ENCODE peak calls at places on chromosomes 11 and 22, in five cellular contexts. One of them, this sample, is unnamed.

GRCh38 chr11:66543263-66544107 is 2.4 kb downstream of the ZDHHC24 start:
- DNase-seq in stimulated activated CD4-positive, alpha-beta T cell treated with anti-CD3 and anti-CD28 coated beads, Interleukin-12 subunit alpha, Interleukin-12 subunit beta, amount 100 ng/mL, for 4 hours: peak
- DNase-seq in T-helper 2 cell: no peak
- DNase-seq in IMR-90: peak
- DNase-seq in stimulated activated CD8-positive, alpha-beta memory T cell treated with anti-CD3 and anti-CD28 coated beads, Interleukin-7, amount 100 ng/mL, for 1 hour: peak
- DNase-seq in this sample: peak

GRCh38 chr11:112227471-112227870 is 1.2 kb downstream of the PTS start:
- DNase-seq in stimulated activated CD4-positive, alpha-beta T cell treated with anti-CD3 and anti-CD28 coated beads, Interleukin-12 subunit alpha, Interleukin-12 subunit beta, amount 100 ng/mL, for 4 hours: no peak
- DNase-seq in T-helper 2 cell: no peak
- DNase-seq in IMR-90: no peak
- DNase-seq in stimulated activated CD8-positive, alpha-beta memory T cell treated with anti-CD3 and anti-CD28 coated beads, Interleukin-7, amount 100 ng/mL, for 1 hour: no peak
- DNase-seq in this sample: no peak

GRCh38 chr11:110295487-110296225 is 758 bp downstream of the RDX start:
- DNase-seq in stimulated activated CD4-positive, alpha-beta T cell treated with anti-CD3 and anti-CD28 coated beads, Interleukin-12 subunit alpha, Interleukin-12 subunit beta, amount 100 ng/mL, for 4 hours: peak
- DNase-seq in T-helper 2 cell: peak
- DNase-seq in IMR-90: peak
- DNase-seq in stimulated activated CD8-positive, alpha-beta memory T cell treated with anti-CD3 and anti-CD28 coated beads, Interleukin-7, amount 100 ng/mL, for 1 hour: peak
- DNase-seq in this sample: peak

GRCh38 chr11:65429724-65430405 is 7.3 kb downstream of the NEAT1 start:
- DNase-seq in stimulated activated CD4-positive, alpha-beta T cell treated with anti-CD3 and anti-CD28 coated beads, Interleukin-12 subunit alpha, Interleukin-12 subunit beta, amount 100 ng/mL, for 4 hours: no peak
- DNase-seq in T-helper 2 cell: no peak
- DNase-seq in IMR-90: peak
- DNase-seq in stimulated activated CD8-positive, alpha-beta memory T cell treated with anti-CD3 and anti-CD28 coated beads, Interleukin-7, amount 100 ng/mL, for 1 hour: no peak
- DNase-seq in this sample: peak

GRCh38 chr22:47627561-47628253 is 865.3 kb downstream of the TBC1D22A start:
- DNase-seq in stimulated activated CD4-positive, alpha-beta T cell treated with anti-CD3 and anti-CD28 coated beads, Interleukin-12 subunit alpha, Interleukin-12 subunit beta, amount 100 ng/mL, for 4 hours: no peak
- DNase-seq in T-helper 2 cell: no peak
- DNase-seq in IMR-90: no peak
- DNase-seq in stimulated activated CD8-positive, alpha-beta memory T cell treated with anti-CD3 and anti-CD28 coated beads, Interleukin-7, amount 100 ng/mL, for 1 hour: no peak
- DNase-seq in this sample: no peak

GRCh38 chr11:35066783-35067476 is 72.0 kb upstream of the CD44 start:
- DNase-seq in stimulated activated CD4-positive, alpha-beta T cell treated with anti-CD3 and anti-CD28 coated beads, Interleukin-12 subunit alpha, Interleukin-12 subunit beta, amount 100 ng/mL, for 4 hours: no peak
- DNase-seq in T-helper 2 cell: peak
- DNase-seq in IMR-90: no peak
- DNase-seq in stimulated activated CD8-positive, alpha-beta memory T cell treated with anti-CD3 and anti-CD28 coated beads, Interleukin-7, amount 100 ng/mL, for 1 hour: no peak
- DNase-seq in this sample: peak

GRCh38 chr11:134658481-134659080 is 246.5 kb upstream of the B3GAT1 start:
- DNase-seq in stimulated activated CD4-positive, alpha-beta T cell treated with anti-CD3 and anti-CD28 coated beads, Interleukin-12 subunit alpha, Interleukin-12 subunit beta, amount 100 ng/mL, for 4 hours: no peak
- DNase-seq in T-helper 2 cell: no peak
- DNase-seq in IMR-90: no peak
- DNase-seq in stimulated activated CD8-positive, alpha-beta memory T cell treated with anti-CD3 and anti-CD28 coated beads, Interleukin-7, amount 100 ng/mL, for 1 hour: no peak
- DNase-seq in this sample: no peak

GRCh38 chr11:44823006-44823405 is 96.2 kb downstream of the TSPAN18 start:
- DNase-seq in stimulated activated CD4-positive, alpha-beta T cell treated with anti-CD3 and anti-CD28 coated beads, Interleukin-12 subunit alpha, Interleukin-12 subunit beta, amount 100 ng/mL, for 4 hours: no peak
- DNase-seq in T-helper 2 cell: no peak
- DNase-seq in IMR-90: no peak
- DNase-seq in stimulated activated CD8-positive, alpha-beta memory T cell treated with anti-CD3 and anti-CD28 coated beads, Interleukin-7, amount 100 ng/mL, for 1 hour: no peak
- DNase-seq in this sample: no peak

GRCh38 chr22:28018461-28018927 is 99.4 kb upstream of the PITPNB start:
- DNase-seq in stimulated activated CD4-positive, alpha-beta T cell treated with anti-CD3 and anti-CD28 coated beads, Interleukin-12 subunit alpha, Interleukin-12 subunit beta, amount 100 ng/mL, for 4 hours: no peak
- DNase-seq in T-helper 2 cell: no peak
- DNase-seq in IMR-90: no peak
- DNase-seq in stimulated activated CD8-positive, alpha-beta memory T cell treated with anti-CD3 and anti-CD28 coated beads, Interleukin-7, amount 100 ng/mL, for 1 hour: no peak
- DNase-seq in this sample: no peak

GRCh38 chr11:12175694-12176241 is 65.4 kb downstream of the MICAL2 start:
- DNase-seq in stimulated activated CD4-positive, alpha-beta T cell treated with anti-CD3 and anti-CD28 coated beads, Interleukin-12 subunit alpha, Interleukin-12 subunit beta, amount 100 ng/mL, for 4 hours: no peak
- DNase-seq in T-helper 2 cell: no peak
- DNase-seq in IMR-90: peak
- DNase-seq in stimulated activated CD8-positive, alpha-beta memory T cell treated with anti-CD3 and anti-CD28 coated beads, Interleukin-7, amount 100 ng/mL, for 1 hour: no peak
- DNase-seq in this sample: no peak

GRCh38 chr22:42317691-42318547 is 47.5 kb upstream of the TCF20 start:
- DNase-seq in stimulated activated CD4-positive, alpha-beta T cell treated with anti-CD3 and anti-CD28 coated beads, Interleukin-12 subunit alpha, Interleukin-12 subunit beta, amount 100 ng/mL, for 4 hours: no peak
- DNase-seq in T-helper 2 cell: no peak
- DNase-seq in IMR-90: no peak
- DNase-seq in stimulated activated CD8-positive, alpha-beta memory T cell treated with anti-CD3 and anti-CD28 coated beads, Interleukin-7, amount 100 ng/mL, for 1 hour: no peak
- DNase-seq in this sample: no peak

GRCh38 chr11:850777-851762 is 8.4 kb downstream of the TSPAN4 start:
- DNase-seq in stimulated activated CD4-positive, alpha-beta T cell treated with anti-CD3 and anti-CD28 coated beads, Interleukin-12 subunit alpha, Interleukin-12 subunit beta, amount 100 ng/mL, for 4 hours: no peak
- DNase-seq in T-helper 2 cell: no peak
- DNase-seq in IMR-90: no peak
- DNase-seq in stimulated activated CD8-positive, alpha-beta memory T cell treated with anti-CD3 and anti-CD28 coated beads, Interleukin-7, amount 100 ng/mL, for 1 hour: no peak
- DNase-seq in this sample: no peak

GRCh38 chr11:64667154-64667745 is 55.7 kb downstream of the NRXN2 start:
- DNase-seq in stimulated activated CD4-positive, alpha-beta T cell treated with anti-CD3 and anti-CD28 coated beads, Interleukin-12 subunit alpha, Interleukin-12 subunit beta, amount 100 ng/mL, for 4 hours: no peak
- DNase-seq in T-helper 2 cell: no peak
- DNase-seq in IMR-90: no peak
- DNase-seq in stimulated activated CD8-positive, alpha-beta memory T cell treated with anti-CD3 and anti-CD28 coated beads, Interleukin-7, amount 100 ng/mL, for 1 hour: no peak
- DNase-seq in this sample: no peak

GRCh38 chr11:1435820-1436467 is 46.2 kb downstream of the BRSK2 start:
- DNase-seq in stimulated activated CD4-positive, alpha-beta T cell treated with anti-CD3 and anti-CD28 coated beads, Interleukin-12 subunit alpha, Interleukin-12 subunit beta, amount 100 ng/mL, for 4 hours: no peak
- DNase-seq in T-helper 2 cell: no peak
- DNase-seq in IMR-90: no peak
- DNase-seq in stimulated activated CD8-positive, alpha-beta memory T cell treated with anti-CD3 and anti-CD28 coated beads, Interleukin-7, amount 100 ng/mL, for 1 hour: no peak
- DNase-seq in this sample: no peak

GRCh38 chr11:117299351-117300300 is 8.5 kb downstream of the BACE1-AS start:
- DNase-seq in stimulated activated CD4-positive, alpha-beta T cell treated with anti-CD3 and anti-CD28 coated beads, Interleukin-12 subunit alpha, Interleukin-12 subunit beta, amount 100 ng/mL, for 4 hours: no peak
- DNase-seq in T-helper 2 cell: no peak
- DNase-seq in IMR-90: no peak
- DNase-seq in stimulated activated CD8-positive, alpha-beta memory T cell treated with anti-CD3 and anti-CD28 coated beads, Interleukin-7, amount 100 ng/mL, for 1 hour: no peak
- DNase-seq in this sample: no peak

GRCh38 chr11:5285703-5286102 is 16.0 kb upstream of the HBE1 start:
- DNase-seq in stimulated activated CD4-positive, alpha-beta T cell treated with anti-CD3 and anti-CD28 coated beads, Interleukin-12 subunit alpha, Interleukin-12 subunit beta, amount 100 ng/mL, for 4 hours: no peak
- DNase-seq in T-helper 2 cell: no peak
- DNase-seq in IMR-90: no peak
- DNase-seq in stimulated activated CD8-positive, alpha-beta memory T cell treated with anti-CD3 and anti-CD28 coated beads, Interleukin-7, amount 100 ng/mL, for 1 hour: no peak
- DNase-seq in this sample: no peak

GRCh38 chr11:114285599-114285998 is 10.6 kb upstream of the NNMT start:
- DNase-seq in stimulated activated CD4-positive, alpha-beta T cell treated with anti-CD3 and anti-CD28 coated beads, Interleukin-12 subunit alpha, Interleukin-12 subunit beta, amount 100 ng/mL, for 4 hours: no peak
- DNase-seq in T-helper 2 cell: no peak
- DNase-seq in IMR-90: peak
- DNase-seq in stimulated activated CD8-positive, alpha-beta memory T cell treated with anti-CD3 and anti-CD28 coated beads, Interleukin-7, amount 100 ng/mL, for 1 hour: no peak
- DNase-seq in this sample: no peak

GRCh38 chr11:19777342-19778102 is 64.9 kb downstream of the NAV2 start:
- DNase-seq in stimulated activated CD4-positive, alpha-beta T cell treated with anti-CD3 and anti-CD28 coated beads, Interleukin-12 subunit alpha, Interleukin-12 subunit beta, amount 100 ng/mL, for 4 hours: no peak
- DNase-seq in T-helper 2 cell: no peak
- DNase-seq in IMR-90: peak
- DNase-seq in stimulated activated CD8-positive, alpha-beta memory T cell treated with anti-CD3 and anti-CD28 coated beads, Interleukin-7, amount 100 ng/mL, for 1 hour: no peak
- DNase-seq in this sample: no peak

GRCh38 chr11:14635559-14635958 is 8.0 kb upstream of the PDE3B start:
- DNase-seq in stimulated activated CD4-positive, alpha-beta T cell treated with anti-CD3 and anti-CD28 coated beads, Interleukin-12 subunit alpha, Interleukin-12 subunit beta, amount 100 ng/mL, for 4 hours: no peak
- DNase-seq in T-helper 2 cell: no peak
- DNase-seq in IMR-90: no peak
- DNase-seq in stimulated activated CD8-positive, alpha-beta memory T cell treated with anti-CD3 and anti-CD28 coated beads, Interleukin-7, amount 100 ng/mL, for 1 hour: no peak
- DNase-seq in this sample: no peak

GRCh38 chr22:50084085-50084484 is 1.1 kb downstream of the MLC1 start:
- DNase-seq in stimulated activated CD4-positive, alpha-beta T cell treated with anti-CD3 and anti-CD28 coated beads, Interleukin-12 subunit alpha, Interleukin-12 subunit beta, amount 100 ng/mL, for 4 hours: no peak
- DNase-seq in T-helper 2 cell: no peak
- DNase-seq in IMR-90: no peak
- DNase-seq in stimulated activated CD8-positive, alpha-beta memory T cell treated with anti-CD3 and anti-CD28 coated beads, Interleukin-7, amount 100 ng/mL, for 1 hour: no peak
- DNase-seq in this sample: no peak

GRCh38 chr11:44138286-44138685 is 42.8 kb downstream of the EXT2 start:
- DNase-seq in stimulated activated CD4-positive, alpha-beta T cell treated with anti-CD3 and anti-CD28 coated beads, Interleukin-12 subunit alpha, Interleukin-12 subunit beta, amount 100 ng/mL, for 4 hours: no peak
- DNase-seq in T-helper 2 cell: no peak
- DNase-seq in IMR-90: peak
- DNase-seq in stimulated activated CD8-positive, alpha-beta memory T cell treated with anti-CD3 and anti-CD28 coated beads, Interleukin-7, amount 100 ng/mL, for 1 hour: no peak
- DNase-seq in this sample: no peak

GRCh38 chr22:46354176-46354992 is 18.9 kb downstream of the TRMU start:
- DNase-seq in stimulated activated CD4-positive, alpha-beta T cell treated with anti-CD3 and anti-CD28 coated beads, Interleukin-12 subunit alpha, Interleukin-12 subunit beta, amount 100 ng/mL, for 4 hours: no peak
- DNase-seq in T-helper 2 cell: no peak
- DNase-seq in IMR-90: no peak
- DNase-seq in stimulated activated CD8-positive, alpha-beta memory T cell treated with anti-CD3 and anti-CD28 coated beads, Interleukin-7, amount 100 ng/mL, for 1 hour: no peak
- DNase-seq in this sample: no peak

GRCh38 chr11:64802370-64803162 is 448 bp downstream of the MAP4K2 start:
- DNase-seq in stimulated activated CD4-positive, alpha-beta T cell treated with anti-CD3 and anti-CD28 coated beads, Interleukin-12 subunit alpha, Interleukin-12 subunit beta, amount 100 ng/mL, for 4 hours: no peak
- DNase-seq in T-helper 2 cell: peak
- DNase-seq in IMR-90: no peak
- DNase-seq in stimulated activated CD8-positive, alpha-beta memory T cell treated with anti-CD3 and anti-CD28 coated beads, Interleukin-7, amount 100 ng/mL, for 1 hour: no peak
- DNase-seq in this sample: peak

GRCh38 chr11:110907629-110908028 is 195.4 kb upstream of the ARHGAP20 start:
- DNase-seq in stimulated activated CD4-positive, alpha-beta T cell treated with anti-CD3 and anti-CD28 coated beads, Interleukin-12 subunit alpha, Interleukin-12 subunit beta, amount 100 ng/mL, for 4 hours: no peak
- DNase-seq in T-helper 2 cell: no peak
- DNase-seq in IMR-90: peak
- DNase-seq in stimulated activated CD8-positive, alpha-beta memory T cell treated with anti-CD3 and anti-CD28 coated beads, Interleukin-7, amount 100 ng/mL, for 1 hour: no peak
- DNase-seq in this sample: no peak

GRCh38 chr11:66277475-66278391 is at the start of gene CNIH2:
- DNase-seq in stimulated activated CD4-positive, alpha-beta T cell treated with anti-CD3 and anti-CD28 coated beads, Interleukin-12 subunit alpha, Interleukin-12 subunit beta, amount 100 ng/mL, for 4 hours: peak
- DNase-seq in T-helper 2 cell: no peak
- DNase-seq in IMR-90: no peak
- DNase-seq in stimulated activated CD8-positive, alpha-beta memory T cell treated with anti-CD3 and anti-CD28 coated beads, Interleukin-7, amount 100 ng/mL, for 1 hour: no peak
- DNase-seq in this sample: peak

GRCh38 chr11:57163160-57163868 is 18.4 kb upstream of the LRRC55 start:
- DNase-seq in stimulated activated CD4-positive, alpha-beta T cell treated with anti-CD3 and anti-CD28 coated beads, Interleukin-12 subunit alpha, Interleukin-12 subunit beta, amount 100 ng/mL, for 4 hours: no peak
- DNase-seq in T-helper 2 cell: no peak
- DNase-seq in IMR-90: no peak
- DNase-seq in stimulated activated CD8-positive, alpha-beta memory T cell treated with anti-CD3 and anti-CD28 coated beads, Interleukin-7, amount 100 ng/mL, for 1 hour: no peak
- DNase-seq in this sample: no peak

GRCh38 chr22:47563406-47564157 is 801.1 kb downstream of the TBC1D22A start:
- DNase-seq in stimulated activated CD4-positive, alpha-beta T cell treated with anti-CD3 and anti-CD28 coated beads, Interleukin-12 subunit alpha, Interleukin-12 subunit beta, amount 100 ng/mL, for 4 hours: no peak
- DNase-seq in T-helper 2 cell: no peak
- DNase-seq in IMR-90: no peak
- DNase-seq in stimulated activated CD8-positive, alpha-beta memory T cell treated with anti-CD3 and anti-CD28 coated beads, Interleukin-7, amount 100 ng/mL, for 1 hour: no peak
- DNase-seq in this sample: no peak

GRCh38 chr11:18012314-18012905 is 437 bp downstream of the SERGEF start:
- DNase-seq in stimulated activated CD4-positive, alpha-beta T cell treated with anti-CD3 and anti-CD28 coated beads, Interleukin-12 subunit alpha, Interleukin-12 subunit beta, amount 100 ng/mL, for 4 hours: peak
- DNase-seq in T-helper 2 cell: no peak
- DNase-seq in IMR-90: peak
- DNase-seq in stimulated activated CD8-positive, alpha-beta memory T cell treated with anti-CD3 and anti-CD28 coated beads, Interleukin-7, amount 100 ng/mL, for 1 hour: no peak
- DNase-seq in this sample: peak